ENCODE peak calls at places on chromosomes 11 and 22, in ten cellular contexts. M, A, V, T, G, X, O, K, E and W are unnamed samples.
A peak's percentile ranks its signal among the peaks of the same experiment; 100 is the strongest.

GRCh38 chr11:102833731-102834130 is 9.7 kb downstream of the MMP3 start:
- DNase-seq in M (no peak), A (no peak), V (no peak), T (no peak), G (no peak), X (peak; percentile 42), O (no peak), K (no peak), E (no peak), W (no peak)

GRCh38 chr22:49931863-49932262 is 13.4 kb downstream of the CRELD2 start:
- DNase-seq in M (no peak), A (no peak), V (no peak), T (no peak), G (no peak), X (no peak), O (no peak), K (no peak), E (no peak), W (no peak)

GRCh38 chr22:43511276-43511910 is 99.6 kb downstream of the MPPED1 start:
- DNase-seq in M (no peak), A (no peak), V (no peak), T (no peak), G (no peak), X (no peak), O (no peak), K (no peak), E (no peak), W (no peak)

GRCh38 chr11:33214187-33214586 is 43.0 kb upstream of the HIPK3 start:
- DNase-seq in M (no peak), A (no peak), V (no peak), T (no peak), G (no peak), X (peak; percentile 60), O (no peak), K (no peak), E (no peak), W (peak; percentile 32)

GRCh38 chr11:16669799-16670415 is 68.5 kb upstream of the C11orf58 start:
- DNase-seq in M (no peak), A (peak; percentile 53), V (no peak), T (no peak), G (no peak), X (peak; percentile 36), O (no peak), K (no peak), E (no peak), W (no peak)

GRCh38 chr11:80841716-80842115 is 1400.9 kb upstream of the TENM4 start:
- DNase-seq in M (no peak), A (no peak), V (no peak), T (no peak), G (no peak), X (peak; percentile 26), O (no peak), K (no peak), E (no peak), W (no peak)

GRCh38 chr11:72613977-72614376 is 60.2 kb downstream of the PDE2A start:
- DNase-seq in M (no peak), A (no peak), V (no peak), T (no peak), G (no peak), X (no peak), O (peak; percentile 19), K (peak; percentile 93), E (peak; percentile 54), W (no peak)

GRCh38 chr11:93198221-93198650 is 445 bp upstream of the SLC36A4 start:
- DNase-seq in M (no peak), A (no peak), V (no peak), T (no peak), G (peak; percentile 48), X (peak; percentile 55), O (no peak), K (no peak), E (no peak), W (no peak)

GRCh38 chr22:20804650-20805049 is 30.7 kb downstream of the SERPIND1 start:
- DNase-seq in M (no peak), A (no peak), V (no peak), T (no peak), G (no peak), X (no peak), O (no peak), K (no peak), E (no peak), W (no peak)

GRCh38 chr22:20418211-20418788 is 19.3 kb downstream of the SCARF2 start:
- DNase-seq in M (peak; percentile 63), A (no peak), V (peak; percentile 50), T (peak; percentile 65), G (peak; percentile 68), X (peak; percentile 78), O (peak; percentile 79), K (peak; percentile 94), E (peak; percentile 83), W (peak; percentile 93)

GRCh38 chr11:62024975-62025374 is 57.5 kb upstream of the FTH1 start:
- DNase-seq in M (no peak), A (no peak), V (no peak), T (no peak), G (no peak), X (no peak), O (no peak), K (no peak), E (no peak), W (no peak)

GRCh38 chr22:19295733-19296132 is 4.2 kb upstream of the CLTCL1 start:
- DNase-seq in M (no peak), A (no peak), V (no peak), T (no peak), G (no peak), X (no peak), O (no peak), K (no peak), E (no peak), W (no peak)

GRCh38 chr11:76669901-76670474 is 559 bp downstream of the LRRC32 start:
- DNase-seq in M (no peak), A (peak; percentile 35), V (no peak), T (no peak), G (no peak), X (peak; percentile 94), O (no peak), K (peak; percentile 68), E (no peak), W (peak; percentile 78)

GRCh38 chr11:66068154-66068821 is 1.8 kb upstream of the PACS1 start:
- DNase-seq in M (peak; percentile 75), A (no peak), V (peak; percentile 57), T (peak; percentile 38), G (peak; percentile 73), X (peak; percentile 59), O (peak; percentile 81), K (peak; percentile 90), E (no peak), W (peak; percentile 76)

GRCh38 chr22:38413085-38414008 is 41.7 kb downstream of the KCNJ4 start:
- DNase-seq in M (no peak), A (no peak), V (no peak), T (peak; percentile 4), G (peak; percentile 96), X (no peak), O (peak; percentile 60), K (peak; percentile 58), E (no peak), W (peak; percentile 53)

GRCh38 chr22:28750471-28750881 is 8.6 kb downstream of the HSCB start:
- DNase-seq in M (no peak), A (no peak), V (no peak), T (no peak), G (no peak), X (peak; percentile 92), O (no peak), K (no peak), E (no peak), W (peak; percentile 26)

GRCh38 chr11:130827697-130828377 is 88.4 kb downstream of the SNX19 start:
- DNase-seq in M (no peak), A (no peak), V (no peak), T (peak; percentile 5), G (peak; percentile 70), X (peak; percentile 77), O (peak; percentile 53), K (peak; percentile 77), E (no peak), W (peak; percentile 93)

GRCh38 chr11:86346513-86346912 is 28.2 kb upstream of the CCDC81 start:
- DNase-seq in M (no peak), A (no peak), V (no peak), T (no peak), G (no peak), X (no peak), O (no peak), K (no peak), E (no peak), W (no peak)

GRCh38 chr11:125390949-125391348 is 105.1 kb downstream of the FEZ1 start:
- DNase-seq in M (no peak), A (no peak), V (no peak), T (no peak), G (no peak), X (peak; percentile 21), O (no peak), K (no peak), E (no peak), W (peak; percentile 78)